ENCODE peak calls at places on chromosomes 13 and 19, in five cellular contexts. W is GM23338, H is bronchial epithelial cell, B is A549, J is AG10803. M is an unnamed sample.

GRCh38 chr19:49167857-49168409 is 10.3 kb downstream of the TRPM4 start:
- DNase-seq in W (no peak), H (no peak), B (no peak), J (no peak), M (no peak)

GRCh38 chr19:4807188-4807587 is 15.7 kb downstream of the FEM1A start:
- DNase-seq in W (no peak), H (no peak), B (no peak), J (no peak), M (peak)

GRCh38 chr13:113118328-113119021 is 4.1 kb upstream of the F10 start:
- DNase-seq in W (no peak), H (no peak), B (no peak), J (no peak), M (no peak)

GRCh38 chr13:113073942-113074341 is 31.6 kb upstream of the F7 start:
- DNase-seq in W (no peak), H (no peak), B (no peak), J (no peak), M (no peak)

GRCh38 chr19:18531485-18531884 is 9.6 kb upstream of the ELL start:
- DNase-seq in W (no peak), H (no peak), B (no peak), J (no peak), M (no peak)

GRCh38 chr19:31974290-31974689 is 371.1 kb upstream of the ZNF507 start:
- DNase-seq in W (no peak), H (no peak), B (no peak), J (no peak), M (no peak)

GRCh38 chr13:87821512-87821911 is 150.3 kb downstream of the SLITRK5 start:
- DNase-seq in W (no peak), H (no peak), B (no peak), J (no peak), M (no peak)

GRCh38 chr19:18669524-18669817 is 14.0 kb upstream of the CRTC1 start:
- DNase-seq in W (no peak), H (no peak), B (no peak), J (no peak), M (no peak)

GRCh38 chr13:113192902-113193301 is 15.6 kb downstream of the PCID2 start:
- DNase-seq in W (no peak), H (peak), B (no peak), J (peak), M (no peak)

GRCh38 chr13:25171517-25172302 is at the start of gene AMER2:
- DNase-seq in W (peak), H (no peak), B (no peak), J (peak), M (peak)

GRCh38 chr19:20179946-20180345 is 12.9 kb downstream of the ZNF486 start:
- DNase-seq in W (no peak), H (no peak), B (no peak), J (no peak), M (no peak)

GRCh38 chr13:96141032-96141431 is 51.1 kb downstream of the HS6ST3 start:
- DNase-seq in W (peak), H (peak), B (peak), J (peak), M (no peak)

GRCh38 chr19:39842693-39843435 is 3.3 kb downstream of the FBL start:
- DNase-seq in W (no peak), H (no peak), B (no peak), J (no peak), M (no peak)
- TF ChIP-seq CTCF in W (no peak), H (no peak), B (no peak), J (no peak), M (no peak)

GRCh38 chr19:2261438-2262172 is 5.4 kb upstream of the JSRP1 start:
- DNase-seq in W (peak), H (no peak), B (peak), J (no peak), M (peak)
- TF ChIP-seq CTCF in W (peak), H (peak), B (peak), J (peak), M (peak)

DNA sequence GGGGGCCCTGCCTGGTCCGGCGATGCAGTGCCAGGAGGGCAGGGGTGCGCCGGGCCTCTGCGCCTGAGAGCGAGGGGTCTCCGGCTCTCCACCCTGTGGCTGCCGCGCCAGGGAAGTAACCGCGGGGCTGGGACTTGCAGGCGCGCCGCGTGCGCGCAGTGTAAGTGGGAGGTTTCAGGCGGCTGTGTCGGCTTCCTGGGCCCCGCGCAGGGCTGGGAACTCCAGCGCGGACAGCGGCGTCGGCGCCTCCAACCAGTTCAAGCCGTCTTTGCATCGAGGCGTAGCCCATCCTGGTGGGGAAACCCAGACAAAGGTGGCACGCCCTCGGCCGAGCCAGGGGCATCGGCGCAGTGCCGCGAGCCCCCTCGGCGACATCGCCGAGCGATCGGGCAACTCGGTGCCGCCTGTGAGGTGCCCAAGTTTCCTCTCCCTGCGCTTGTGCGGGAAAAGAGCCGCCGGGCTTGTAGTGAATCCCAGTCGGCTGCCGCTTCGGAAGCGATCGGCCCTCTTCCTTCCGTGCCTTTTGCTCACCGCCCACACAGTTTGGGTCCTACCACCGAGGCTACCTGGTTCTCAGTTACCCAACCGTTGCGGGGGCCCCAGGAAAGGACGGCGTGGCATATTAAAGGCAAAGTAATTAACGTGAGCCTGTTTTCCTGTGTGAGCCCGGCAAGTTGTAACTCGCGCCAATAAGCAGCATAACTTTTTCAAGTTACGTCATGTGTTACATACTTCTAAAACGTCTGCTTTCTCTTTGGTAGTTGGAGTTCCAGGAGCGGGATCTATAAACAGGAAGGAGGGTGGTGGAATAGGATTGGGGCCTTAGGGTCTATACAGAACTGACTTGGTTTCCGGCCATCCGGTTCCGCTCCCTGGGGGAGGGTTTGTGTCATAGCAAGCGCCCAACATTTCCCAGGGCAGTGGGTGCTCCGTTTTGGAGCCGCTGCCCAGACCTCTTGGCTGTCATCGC is 1.2 kb downstream of the LRCH1 start:
- DNase-seq in W (peak), H (peak), B (peak), J (peak), M (peak)
- TF ChIP-seq CTCF in W (no peak), H (peak), B (no peak), J (peak), M (no peak)

GRCh38 chr19:16160943-16161560 is 12.3 kb downstream of the CIB3 start:
- DNase-seq in W (no peak), H (peak), B (peak), J (peak), M (no peak)
- TF ChIP-seq CTCF in W (no peak), H (no peak), B (no peak), J (no peak), M (no peak)

GRCh38 chr19:40702337-40703012 is 12.0 kb upstream of the NUMBL start:
- DNase-seq in W (peak), H (peak), B (peak), J (peak), M (peak)
- TF ChIP-seq CTCF in W (peak), H (peak), B (peak), J (peak), M (peak)

GRCh38 chr19:41420101-41420880 is 6.9 kb downstream of the B3GNT8 start:
- DNase-seq in W (no peak), H (no peak), B (no peak), J (no peak), M (no peak)

GRCh38 chr19:41421973-41422372 is 5.2 kb downstream of the B3GNT8 start:
- DNase-seq in W (no peak), H (no peak), B (no peak), J (no peak), M (no peak)

GRCh38 chr19:41422456-41422855 is 4.7 kb downstream of the B3GNT8 start:
- DNase-seq in W (no peak), H (no peak), B (no peak), J (no peak), M (no peak)

GRCh38 chr19:41422955-41423354 is 4.2 kb downstream of the B3GNT8 start:
- DNase-seq in W (no peak), H (no peak), B (no peak), J (no peak), M (no peak)

GRCh38 chr19:41421314-41421713 is 5.9 kb downstream of the B3GNT8 start:
- DNase-seq in W (no peak), H (no peak), B (no peak), J (no peak), M (no peak)
- TF ChIP-seq CTCF in W (no peak), H (no peak), B (no peak), J (no peak), M (no peak)

M was measured in body of pancreas.